ENCODE peak calls at places on chromosomes 13 and 19, in six cellular contexts. One of them, this sample, is unnamed.

GRCh38 chr19:10764340-10764894 is 46.5 kb downstream of the DNM2 start:
- DNase-seq in K562: no peak
- DNase-seq in Peyer's patch: no peak
- DNase-seq in body of pancreas: peak; percentile 42
- DNase-seq in stomach: peak; percentile 65
- DNase-seq in A549: no peak
- DNase-seq in this sample: no peak

GRCh38 chr19:4208385-4209094 is 20.8 kb upstream of the EBI3 start:
- DNase-seq in K562: peak; percentile 59
- DNase-seq in body of pancreas: no peak
- DNase-seq in stomach: no peak
- DNase-seq in Peyer's patch: no peak
- DNase-seq in A549: peak; percentile 55
- DNase-seq in this sample: no peak

GRCh38 chr19:676343-677105 is at the start of gene FSTL3:
- DNase-seq in body of pancreas: no peak
- DNase-seq in stomach: no peak
- DNase-seq in K562: peak; percentile 70
- DNase-seq in A549: peak; percentile 28
- DNase-seq in Peyer's patch: no peak
- DNase-seq in this sample: no peak

GRCh38 chr19:30173593-30174356 is 198.4 kb upstream of the ZNF536 start:
- DNase-seq in stomach: no peak
- DNase-seq in K562: no peak
- DNase-seq in Peyer's patch: no peak
- DNase-seq in body of pancreas: peak; percentile 39
- DNase-seq in A549: no peak
- DNase-seq in this sample: no peak

GRCh38 chr13:25494708-25495411 is 123.1 kb downstream of the ATP8A2 start:
- DNase-seq in K562: no peak
- DNase-seq in A549: no peak
- DNase-seq in body of pancreas: no peak
- DNase-seq in stomach: no peak
- DNase-seq in Peyer's patch: no peak
- DNase-seq in this sample: peak; percentile 37

GRCh38 chr19:50722248-50723013 is 733 bp upstream of the CLEC11A start:
- DNase-seq in A549: no peak
- DNase-seq in Peyer's patch: no peak
- DNase-seq in body of pancreas: no peak
- DNase-seq in stomach: no peak
- DNase-seq in K562: no peak
- DNase-seq in this sample: no peak

GRCh38 chr13:40665061-40665753 is 1.2 kb downstream of the FOXO1 start:
- DNase-seq in A549: peak; percentile 8
- DNase-seq in stomach: peak; percentile 40
- DNase-seq in Peyer's patch: peak; percentile 40
- DNase-seq in K562: peak; percentile 47
- DNase-seq in body of pancreas: peak; percentile 50
- DNase-seq in this sample: no peak

GRCh38 chr19:49168421-49168820 is 10.8 kb downstream of the TRPM4 start:
- DNase-seq in K562: peak; percentile 3
- DNase-seq in body of pancreas: no peak
- DNase-seq in A549: no peak
- DNase-seq in Peyer's patch: no peak
- DNase-seq in stomach: no peak
- DNase-seq in this sample: no peak

GRCh38 chr19:8209965-8210659 is 942 bp downstream of the CERS4 start:
- DNase-seq in Peyer's patch: no peak
- DNase-seq in K562: no peak
- DNase-seq in body of pancreas: no peak
- DNase-seq in A549: no peak
- DNase-seq in stomach: no peak
- DNase-seq in this sample: no peak

GRCh38 chr19:50155520-50156109 is 7.5 kb downstream of the IZUMO2 start:
- DNase-seq in stomach: no peak
- DNase-seq in A549: no peak
- DNase-seq in K562: no peak
- DNase-seq in Peyer's patch: no peak
- DNase-seq in body of pancreas: no peak
- DNase-seq in this sample: no peak

GRCh38 chr13:35630551-35631275 is 154.2 kb upstream of the MAB21L1 start:
- DNase-seq in Peyer's patch: no peak
- DNase-seq in body of pancreas: no peak
- DNase-seq in K562: peak; percentile 11
- DNase-seq in stomach: no peak
- DNase-seq in A549: peak; percentile 15
- DNase-seq in this sample: no peak

GRCh38 chr13:46041335-46041934 is 11.1 kb downstream of the ZC3H13 start:
- DNase-seq in Peyer's patch: no peak
- DNase-seq in K562: no peak
- DNase-seq in stomach: no peak
- DNase-seq in body of pancreas: no peak
- DNase-seq in A549: no peak
- DNase-seq in this sample: no peak

DNA sequence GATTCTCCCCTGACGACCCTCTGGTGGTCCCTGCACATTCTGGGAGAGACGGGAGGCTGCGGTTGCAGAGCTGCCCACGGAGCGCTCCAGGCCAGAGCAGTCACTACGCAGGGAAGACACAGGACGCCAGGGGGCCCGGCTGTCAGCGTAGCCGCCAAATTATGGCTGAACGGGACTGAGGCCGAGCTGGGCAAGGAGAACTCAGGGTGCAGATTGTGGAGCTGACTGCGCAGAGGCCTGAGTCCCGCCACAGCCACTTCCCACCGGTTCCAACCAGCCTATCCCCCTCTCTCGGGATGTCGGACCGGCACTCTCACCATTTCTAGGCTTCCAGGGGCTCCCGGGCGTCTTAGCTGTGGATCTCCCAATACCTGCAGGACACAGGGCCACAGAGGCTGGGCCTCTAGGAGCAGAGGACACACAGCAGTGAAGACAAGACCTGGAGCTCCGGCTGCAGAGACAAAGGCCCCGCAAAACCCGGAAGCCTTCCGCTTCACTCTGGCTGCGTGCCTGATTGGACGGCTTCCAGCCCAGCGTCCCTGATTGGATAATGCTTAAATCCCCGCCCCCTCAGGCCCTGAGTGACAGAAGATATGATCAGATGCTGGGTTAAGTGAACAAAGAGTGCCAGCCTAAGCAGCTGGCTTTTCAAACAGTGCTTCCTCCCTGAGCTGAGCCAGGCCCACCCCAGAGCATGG is at the start of gene ZNF737:
- DNase-seq in K562: peak; percentile 6
- DNase-seq in Peyer's patch: peak; percentile 96
- DNase-seq in stomach: peak; percentile 98
- DNase-seq in A549: peak; percentile 0
- DNase-seq in body of pancreas: peak; percentile 99
- DNase-seq in this sample: peak; percentile 98
- TF ChIP-seq POLR2A in K562: no peak
- TF ChIP-seq POLR2A in Peyer's patch: peak; percentile 51
- TF ChIP-seq POLR2A in stomach: no peak
- TF ChIP-seq POLR2A in A549: no peak
- TF ChIP-seq POLR2A in body of pancreas: peak; percentile 69
- TF ChIP-seq POLR2A in this sample: peak; percentile 27

DNA sequence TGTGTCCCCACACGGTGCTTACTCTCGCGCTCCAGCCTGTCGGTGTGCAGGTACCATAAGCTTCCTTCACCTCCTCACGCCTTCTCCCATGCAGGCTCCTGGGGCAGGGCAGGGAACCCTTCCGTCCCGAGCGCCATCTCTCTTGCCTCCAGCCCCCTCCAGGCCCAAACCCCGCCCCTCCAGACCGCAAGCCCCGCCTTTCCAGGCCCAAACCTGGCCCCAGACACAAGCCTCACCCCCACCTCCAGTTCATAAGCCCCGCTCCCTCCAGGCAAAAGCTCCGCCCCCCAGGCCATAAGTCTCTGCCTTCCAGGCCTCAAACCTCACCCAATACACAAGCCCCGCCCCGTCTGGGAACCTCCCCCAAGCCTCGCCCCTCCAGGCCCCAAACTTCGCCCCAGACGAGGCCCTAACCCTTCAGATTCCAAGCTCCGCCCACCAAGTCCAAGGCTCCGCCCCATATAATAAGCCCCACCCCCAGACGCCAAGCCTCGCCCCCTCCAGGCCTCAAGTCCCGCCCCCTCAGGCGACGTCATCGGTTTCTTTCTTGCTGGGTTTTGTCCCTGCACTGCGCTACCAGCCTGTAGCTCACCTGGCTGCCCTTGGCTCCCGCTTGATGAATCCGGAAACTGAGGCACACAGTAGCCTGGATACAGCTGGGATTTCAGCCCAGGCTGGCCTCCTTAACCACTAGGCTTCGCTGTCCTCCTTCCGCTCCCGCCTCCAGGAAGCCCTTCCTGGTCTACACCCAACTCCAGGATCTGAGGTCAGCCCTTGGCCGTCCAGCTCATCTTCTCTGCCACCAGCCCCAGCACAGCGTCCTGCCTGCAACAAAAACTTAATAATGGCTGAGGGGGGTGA is 16.1 kb downstream of the MKNK2 start:
- DNase-seq in A549: no peak
- DNase-seq in body of pancreas: peak; percentile 67
- DNase-seq in stomach: peak; percentile 89
- DNase-seq in Peyer's patch: no peak
- DNase-seq in K562: peak; percentile 92
- DNase-seq in this sample: no peak
- H3K4me1 ChIP-seq in A549: peaks cover 25% of the 10 kb centered on the region
- H3K4me1 ChIP-seq in body of pancreas: peaks cover 46% of the 10 kb centered on the region
- H3K4me1 ChIP-seq in stomach: peaks cover 63% of the 10 kb centered on the region
- H3K4me1 ChIP-seq in Peyer's patch: peaks cover 34% of the 10 kb centered on the region
- H3K4me1 ChIP-seq in K562: peaks cover 58% of the 10 kb centered on the region
- H3K4me1 ChIP-seq in this sample: peaks cover 65% of the 10 kb centered on the region

GRCh38 chr19:46015080-46015960 is 7.5 kb downstream of the PGLYRP1 start:
- DNase-seq in stomach: peak; percentile 90
- DNase-seq in K562: peak; percentile 73
- DNase-seq in A549: peak; percentile 72
- DNase-seq in body of pancreas: peak; percentile 80
- DNase-seq in Peyer's patch: peak; percentile 64
- DNase-seq in this sample: no peak
- H3K4me3 ChIP-seq in stomach: peak overlapping the region; percentile 86
- H3K4me3 ChIP-seq in K562: no peak overlapping the region
- H3K4me3 ChIP-seq in A549: peak overlapping the region; percentile 59
- H3K4me3 ChIP-seq in body of pancreas: no peak overlapping the region
- H3K4me3 ChIP-seq in Peyer's patch: peak overlapping the region; percentile 59
- H3K4me3 ChIP-seq in this sample: peak overlapping the region; percentile 78

GRCh38 chr19:5976768-5977167 is 1.2 kb downstream of the RANBP3 start:
- DNase-seq in Peyer's patch: no peak
- DNase-seq in A549: no peak
- DNase-seq in K562: no peak
- DNase-seq in stomach: no peak
- DNase-seq in body of pancreas: no peak
- DNase-seq in this sample: no peak

GRCh38 chr19:5975388-5975728 is 2.6 kb downstream of the RANBP3 start:
- DNase-seq in A549: no peak
- DNase-seq in K562: no peak
- DNase-seq in body of pancreas: no peak
- DNase-seq in stomach: no peak
- DNase-seq in Peyer's patch: no peak
- DNase-seq in this sample: no peak

GRCh38 chr19:5978606-5979552 is 939 bp upstream of the RANBP3 start:
- DNase-seq in K562: peak; percentile 69
- DNase-seq in Peyer's patch: no peak
- DNase-seq in stomach: no peak
- DNase-seq in A549: no peak
- DNase-seq in body of pancreas: no peak
- DNase-seq in this sample: no peak

GRCh38 chr19:5977222-5977784 is 637 bp downstream of the RANBP3 start:
- DNase-seq in stomach: no peak
- DNase-seq in Peyer's patch: no peak
- DNase-seq in A549: no peak
- DNase-seq in K562: no peak
- DNase-seq in body of pancreas: no peak
- DNase-seq in this sample: no peak

GRCh38 chr19:5977785-5978605 is at the start of gene RANBP3:
- DNase-seq in body of pancreas: peak; percentile 99
- DNase-seq in K562: peak; percentile 98
- DNase-seq in A549: peak; percentile 93
- DNase-seq in stomach: peak; percentile 100
- DNase-seq in Peyer's patch: peak; percentile 97
- DNase-seq in this sample: peak; percentile 98
- TF ChIP-seq POLR2A in body of pancreas: peak; percentile 40
- TF ChIP-seq POLR2A in K562: peak; percentile 90
- TF ChIP-seq POLR2A in A549: peak; percentile 72
- TF ChIP-seq POLR2A in stomach: no peak
- TF ChIP-seq POLR2A in Peyer's patch: peak; percentile 62
- TF ChIP-seq POLR2A in this sample: peak; percentile 11

GRCh38 chr13:41697578-41697977 is 240.2 kb downstream of the RGCC start:
- DNase-seq in Peyer's patch: no peak
- DNase-seq in stomach: no peak
- DNase-seq in body of pancreas: no peak
- DNase-seq in A549: no peak
- DNase-seq in K562: no peak
- DNase-seq in this sample: no peak

GRCh38 chr13:41699759-41700158 is 242.4 kb downstream of the RGCC start:
- DNase-seq in K562: no peak
- DNase-seq in A549: no peak
- DNase-seq in stomach: no peak
- DNase-seq in Peyer's patch: no peak
- DNase-seq in body of pancreas: no peak
- DNase-seq in this sample: no peak

GRCh38 chr13:41706189-41706588 is 248.8 kb downstream of the RGCC start:
- DNase-seq in stomach: no peak
- DNase-seq in Peyer's patch: no peak
- DNase-seq in A549: no peak
- DNase-seq in body of pancreas: no peak
- DNase-seq in K562: no peak
- DNase-seq in this sample: no peak

GRCh38 chr13:41696163-41697003 is 239.0 kb downstream of the RGCC start:
- DNase-seq in body of pancreas: no peak
- DNase-seq in K562: no peak
- DNase-seq in A549: peak; percentile 31
- DNase-seq in stomach: no peak
- DNase-seq in Peyer's patch: no peak
- DNase-seq in this sample: no peak

DNA sequence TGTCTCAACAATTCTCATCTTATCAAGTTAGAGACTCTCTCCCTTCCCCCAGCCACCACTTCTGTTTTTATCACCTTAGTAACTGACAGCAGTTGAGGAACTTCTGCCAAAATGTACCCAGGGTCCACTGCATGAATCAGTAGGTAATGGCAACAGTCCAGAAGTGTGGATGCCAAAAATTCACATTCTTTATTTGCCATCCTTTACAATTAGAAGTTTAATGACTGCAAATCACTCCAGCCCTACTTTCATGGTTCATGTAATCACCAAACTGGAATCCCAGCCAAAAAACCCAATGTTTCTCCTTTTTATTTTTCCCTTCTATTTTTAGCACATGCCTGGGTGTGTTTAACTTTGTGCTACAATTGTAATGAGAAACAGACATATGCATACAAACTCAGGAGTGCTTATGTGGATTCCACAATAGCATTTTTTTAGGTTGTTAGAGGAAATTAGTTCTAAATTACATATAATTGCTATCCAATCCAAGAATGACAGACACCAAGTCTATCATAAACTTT is 243.5 kb downstream of the RGCC start:
- DNase-seq in K562: no peak
- DNase-seq in A549: no peak
- DNase-seq in body of pancreas: peak; percentile 17
- DNase-seq in stomach: no peak
- DNase-seq in Peyer's patch: no peak
- DNase-seq in this sample: no peak
- H3K4me1 ChIP-seq in K562: no peaks in the 10 kb centered on the region
- H3K4me1 ChIP-seq in A549: peaks cover 43% of the 10 kb centered on the region
- H3K4me1 ChIP-seq in body of pancreas: peaks cover 36% of the 10 kb centered on the region
- H3K4me1 ChIP-seq in stomach: peaks cover 30% of the 10 kb centered on the region
- H3K4me1 ChIP-seq in Peyer's patch: no peaks in the 10 kb centered on the region
- H3K4me1 ChIP-seq in this sample: peaks cover 17% of the 10 kb centered on the region

GRCh38 chr13:30832845-30833332 is 73.2 kb upstream of the MEDAG start:
- DNase-seq in Peyer's patch: no peak
- DNase-seq in body of pancreas: peak; percentile 86
- DNase-seq in A549: peak; percentile 38
- DNase-seq in K562: no peak
- DNase-seq in stomach: peak; percentile 88
- DNase-seq in this sample: no peak
- H3K4me3 ChIP-seq in Peyer's patch: no peak overlapping the region
- H3K4me3 ChIP-seq in body of pancreas: no peak overlapping the region
- H3K4me3 ChIP-seq in A549: no peak overlapping the region
- H3K4me3 ChIP-seq in K562: no peak overlapping the region
- H3K4me3 ChIP-seq in stomach: no peak overlapping the region
- H3K4me3 ChIP-seq in this sample: no peak overlapping the region